ENCODE peak calls at places on chromosomes 5 and 9, in five cellular contexts. One of them, this sample, is unnamed.

GRCh38 chr5:177500685-177501522 is 3.5 kb upstream of the PDLIM7 start:
- DNase-seq in RWPE1: peak
- DNase-seq in hepatocyte: peak
- DNase-seq in KBM-7: peak
- DNase-seq in T-helper 17 cell: peak
- DNase-seq in this sample: peak

GRCh38 chr9:136943291-136944093 is 1.0 kb downstream of the FBXW5 start:
- DNase-seq in KBM-7: peak
- DNase-seq in RWPE1: peak
- DNase-seq in hepatocyte: peak
- DNase-seq in T-helper 17 cell: no peak
- DNase-seq in this sample: peak

GRCh38 chr9:130313103-130313858 is 47.7 kb downstream of the HMCN2 start:
- DNase-seq in KBM-7: no peak
- DNase-seq in RWPE1: no peak
- DNase-seq in hepatocyte: no peak
- DNase-seq in T-helper 17 cell: no peak
- DNase-seq in this sample: no peak

GRCh38 chr9:86354882-86355399 is 731 bp upstream of the TUT7 start:
- DNase-seq in T-helper 17 cell: no peak
- DNase-seq in RWPE1: peak
- DNase-seq in hepatocyte: no peak
- DNase-seq in KBM-7: no peak
- DNase-seq in this sample: no peak

GRCh38 chr9:121700831-121701419 is 49.5 kb downstream of the DAB2IP start:
- DNase-seq in RWPE1: no peak
- DNase-seq in T-helper 17 cell: no peak
- DNase-seq in KBM-7: no peak
- DNase-seq in hepatocyte: no peak
- DNase-seq in this sample: no peak

GRCh38 chr5:96316017-96316416 is 117.0 kb downstream of the PCSK1 start:
- DNase-seq in RWPE1: no peak
- DNase-seq in KBM-7: no peak
- DNase-seq in hepatocyte: no peak
- DNase-seq in T-helper 17 cell: no peak
- DNase-seq in this sample: no peak

GRCh38 chr5:16659536-16659935 is 42.7 kb upstream of the RETREG1 start:
- DNase-seq in T-helper 17 cell: no peak
- DNase-seq in RWPE1: no peak
- DNase-seq in hepatocyte: no peak
- DNase-seq in KBM-7: no peak
- DNase-seq in this sample: no peak

GRCh38 chr5:113212244-113212920 is 222.4 kb downstream of the TSSK1B start:
- DNase-seq in KBM-7: no peak
- DNase-seq in T-helper 17 cell: no peak
- DNase-seq in hepatocyte: peak
- DNase-seq in RWPE1: no peak
- DNase-seq in this sample: no peak

GRCh38 chr5:97735209-97735608 is 552.2 kb upstream of the RIOK2 start:
- DNase-seq in KBM-7: no peak
- DNase-seq in RWPE1: peak
- DNase-seq in hepatocyte: no peak
- DNase-seq in T-helper 17 cell: no peak
- DNase-seq in this sample: no peak

GRCh38 chr5:140664353-140665119 is at the start of gene WDR55:
- DNase-seq in T-helper 17 cell: peak
- DNase-seq in KBM-7: peak
- DNase-seq in RWPE1: peak
- DNase-seq in hepatocyte: peak
- DNase-seq in this sample: peak

GRCh38 chr5:448061-448765 is 5.2 kb downstream of the EXOC3 start:
- DNase-seq in T-helper 17 cell: no peak
- DNase-seq in RWPE1: no peak
- DNase-seq in KBM-7: no peak
- DNase-seq in hepatocyte: no peak
- DNase-seq in this sample: no peak

GRCh38 chr9:38109601-38110000 is 40.6 kb upstream of the SHB start:
- DNase-seq in T-helper 17 cell: no peak
- DNase-seq in RWPE1: no peak
- DNase-seq in hepatocyte: no peak
- DNase-seq in KBM-7: no peak
- DNase-seq in this sample: no peak

GRCh38 chr9:72997387-72997995 is 44.6 kb upstream of the ALDH1A1 start:
- DNase-seq in hepatocyte: peak
- DNase-seq in T-helper 17 cell: no peak
- DNase-seq in RWPE1: no peak
- DNase-seq in KBM-7: no peak
- DNase-seq in this sample: no peak

GRCh38 chr5:145936401-145937131 is at the start of gene SH3RF2:
- DNase-seq in T-helper 17 cell: no peak
- DNase-seq in RWPE1: peak
- DNase-seq in hepatocyte: peak
- DNase-seq in KBM-7: peak
- DNase-seq in this sample: peak

GRCh38 chr9:121499427-121500164 is at the start of gene GGTA1:
- DNase-seq in KBM-7: peak
- DNase-seq in hepatocyte: peak
- DNase-seq in RWPE1: peak
- DNase-seq in T-helper 17 cell: no peak
- DNase-seq in this sample: no peak

GRCh38 chr9:71853084-71853483 is 57.9 kb downstream of the ABHD17B start:
- DNase-seq in RWPE1: no peak
- DNase-seq in T-helper 17 cell: no peak
- DNase-seq in KBM-7: no peak
- DNase-seq in hepatocyte: no peak
- DNase-seq in this sample: no peak

GRCh38 chr9:71783120-71783523 is 14.8 kb upstream of the CEMIP2 start:
- DNase-seq in T-helper 17 cell: peak
- DNase-seq in hepatocyte: peak
- DNase-seq in RWPE1: no peak
- DNase-seq in KBM-7: no peak
- DNase-seq in this sample: peak

GRCh38 chr5:883475-884181 is 9.0 kb downstream of the BRD9 start:
- DNase-seq in KBM-7: no peak
- DNase-seq in RWPE1: no peak
- DNase-seq in hepatocyte: no peak
- DNase-seq in T-helper 17 cell: no peak
- DNase-seq in this sample: no peak

GRCh38 chr9:72872718-72873117 is 80.1 kb downstream of the ALDH1A1 start:
- DNase-seq in RWPE1: no peak
- DNase-seq in KBM-7: no peak
- DNase-seq in T-helper 17 cell: no peak
- DNase-seq in hepatocyte: peak
- DNase-seq in this sample: no peak

GRCh38 chr9:95075700-95076099 is 241.8 kb downstream of the FANCC start:
- DNase-seq in RWPE1: no peak
- DNase-seq in hepatocyte: no peak
- DNase-seq in KBM-7: no peak
- DNase-seq in T-helper 17 cell: no peak
- DNase-seq in this sample: no peak

GRCh38 chr9:33813712-33814641 is 3.0 kb upstream of the UBE2R2 start:
- DNase-seq in KBM-7: peak
- DNase-seq in RWPE1: peak
- DNase-seq in T-helper 17 cell: no peak
- DNase-seq in hepatocyte: peak
- DNase-seq in this sample: no peak

GRCh38 chr9:26131891-26132290 is 453.6 kb upstream of the TUSC1 start:
- DNase-seq in T-helper 17 cell: no peak
- DNase-seq in RWPE1: no peak
- DNase-seq in hepatocyte: no peak
- DNase-seq in KBM-7: no peak
- DNase-seq in this sample: no peak

GRCh38 chr5:90606539-90606938 is 47.9 kb downstream of the ADGRV1 start:
- DNase-seq in hepatocyte: peak
- DNase-seq in KBM-7: no peak
- DNase-seq in RWPE1: no peak
- DNase-seq in T-helper 17 cell: no peak
- DNase-seq in this sample: no peak

GRCh38 chr9:18754537-18754936 is 278.5 kb downstream of the SAXO1 start:
- DNase-seq in T-helper 17 cell: no peak
- DNase-seq in KBM-7: no peak
- DNase-seq in hepatocyte: no peak
- DNase-seq in RWPE1: no peak
- DNase-seq in this sample: no peak

GRCh38 chr5:103404483-103404882 is 145.9 kb downstream of the MACIR start:
- DNase-seq in T-helper 17 cell: no peak
- DNase-seq in RWPE1: no peak
- DNase-seq in KBM-7: no peak
- DNase-seq in hepatocyte: no peak
- DNase-seq in this sample: no peak